ENCODE peak calls at places on chromosomes 5 and 9, in seven cellular contexts. X is neural progenitor cell, I is GM23338, B is GM23248, M is PC-3, J is MM.1S, L is HCT116. C is an unnamed sample.

GRCh38 chr5:89855417-89855816 is 554.1 kb downstream of the CETN3 start:
- DNase-seq in M (no peak), L (no peak), I (no peak), B (no peak), X (no peak), J (no peak), C (no peak)

GRCh38 chr9:123487944-123488343 is 131.9 kb downstream of the CRB2 start:
- DNase-seq in J (no peak), M (no peak), L (no peak), B (no peak), X (peak; percentile 72), I (no peak), C (no peak)

GRCh38 chr9:71763752-71764332 is 4.5 kb downstream of the CEMIP2 start:
- DNase-seq in X (no peak), M (peak; percentile 42), B (peak; percentile 59), I (no peak), L (no peak), J (no peak), C (no peak)

GRCh38 chr5:7251127-7251526 is 144.8 kb upstream of the ADCY2 start:
- DNase-seq in M (no peak), J (no peak), X (no peak), L (no peak), I (no peak), B (no peak), C (no peak)

GRCh38 chr5:179271821-179272325 is 73.4 kb downstream of the ADAMTS2 start:
- DNase-seq in J (no peak), I (no peak), L (no peak), B (no peak), X (no peak), M (no peak), C (no peak)

GRCh38 chr9:4489562-4489918 is 728 bp upstream of the SLC1A1 start:
- DNase-seq in B (peak; percentile 74), L (no peak), J (no peak), M (peak; percentile 43), I (peak; percentile 57), X (peak; percentile 56), C (peak; percentile 35)

GRCh38 chr5:153542536-153542935 is 52.1 kb downstream of the GRIA1 start:
- DNase-seq in M (no peak), X (no peak), L (no peak), J (no peak), I (no peak), B (peak; percentile 33), C (no peak)

GRCh38 chr9:70411141-70411929 is 3.1 kb downstream of the KLF9 start:
- DNase-seq in L (no peak), I (no peak), X (peak; percentile 22), B (peak; percentile 89), M (no peak), J (no peak), C (peak; percentile 37)

GRCh38 chr5:143041461-143041860 is 271.3 kb downstream of the ARHGAP26 start:
- DNase-seq in M (no peak), J (no peak), I (no peak), L (no peak), B (no peak), X (no peak), C (no peak)

GRCh38 chr9:133421615-133422542 is at the start of gene ADAMTS13:
- DNase-seq in M (no peak), B (peak; percentile 30), I (peak; percentile 81), X (peak; percentile 32), J (no peak), L (no peak), C (no peak)

GRCh38 chr9:76180541-76180940 is 213.7 kb downstream of the RFK start:
- DNase-seq in X (peak; percentile 15), I (peak; percentile 14), B (peak; percentile 39), J (no peak), M (no peak), L (peak; percentile 2), C (peak; percentile 56)

GRCh38 chr5:134503088-134503936 is 22.2 kb upstream of the JADE2 start:
- DNase-seq in M (peak; percentile 96), X (no peak), B (peak; percentile 99), L (peak; percentile 77), I (peak; percentile 64), J (peak; percentile 56), C (peak; percentile 83)

GRCh38 chr9:36817160-36817834 is 216.8 kb downstream of the PAX5 start:
- DNase-seq in X (no peak), B (no peak), M (no peak), J (no peak), L (no peak), I (no peak), C (no peak)

GRCh38 chr9:121305269-121305994 is 37.5 kb downstream of the GSN start:
- DNase-seq in M (no peak), B (peak; percentile 56), X (no peak), L (no peak), I (no peak), J (no peak), C (no peak)

GRCh38 chr5:100903036-100903887 is at the start of gene ST8SIA4:
- DNase-seq in M (peak; percentile 85), J (peak; percentile 97), X (peak; percentile 91), I (peak; percentile 91), B (peak; percentile 49), L (no peak), C (peak; percentile 83)

GRCh38 chr5:100900796-100901731 is 2.0 kb downstream of the ST8SIA4 start:
- DNase-seq in I (peak; percentile 88), X (peak; percentile 78), M (peak; percentile 68), L (no peak), J (peak; percentile 94), B (peak; percentile 74), C (peak; percentile 70)

GRCh38 chr5:100901851-100902341 is 1.2 kb downstream of the ST8SIA4 start:
- DNase-seq in I (peak; percentile 2), L (no peak), M (peak; percentile 46), X (peak; percentile 8), J (peak; percentile 83), B (peak; percentile 3), C (peak; percentile 12)

GRCh38 chr5:100904259-100904822 is 1.3 kb upstream of the ST8SIA4 start:
- DNase-seq in X (peak; percentile 31), B (no peak), L (no peak), J (peak; percentile 76), M (no peak), I (peak; percentile 39), C (peak; percentile 17)

DNA sequence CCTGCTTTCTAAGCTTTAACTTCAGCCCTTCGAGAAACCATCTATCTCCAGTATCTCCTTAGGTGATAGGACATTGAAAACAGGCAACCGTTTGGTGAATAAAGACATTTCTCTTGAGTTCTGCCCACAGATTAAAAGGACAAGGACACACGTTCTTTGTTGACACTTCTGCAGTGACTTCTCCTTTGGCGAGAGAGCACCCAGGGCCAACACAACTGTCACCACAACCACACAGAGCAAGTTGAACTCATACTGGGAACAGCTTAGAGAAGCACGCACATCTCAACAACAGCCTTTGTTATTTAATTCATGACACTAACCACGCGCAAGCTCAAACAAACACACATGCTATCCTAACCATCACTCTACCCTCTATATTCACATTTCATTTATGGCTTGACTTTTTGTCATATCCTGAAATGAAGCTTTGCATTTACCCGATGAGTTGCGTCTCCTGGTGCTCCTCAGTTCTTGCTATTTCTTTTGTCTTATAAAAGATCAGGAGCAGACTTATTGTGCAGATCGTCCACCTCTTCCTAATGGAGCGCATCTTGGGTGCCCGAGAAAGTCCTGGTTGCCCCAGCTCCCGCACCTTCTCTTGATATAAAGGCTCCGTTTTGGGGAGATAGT is 561 bp downstream of the ST8SIA4 start:
- DNase-seq in B (peak; percentile 15), J (peak; percentile 45), M (peak; percentile 24), X (peak; percentile 1), I (peak; percentile 61), L (no peak), C (peak; percentile 3)
- TF ChIP-seq EZH2 in B (no peak), J (no peak), M (no peak), X (peak; percentile 53), I (peak; percentile 51), L (no peak), C (no peak)

GRCh38 chr9:114928092-114928491 is 2.3 kb downstream of the TNFSF8 start:
- DNase-seq in X (no peak), B (no peak), M (no peak), J (no peak), I (no peak), L (no peak), C (no peak)

GRCh38 chr9:114931407-114931806 is 1.0 kb upstream of the TNFSF8 start:
- DNase-seq in L (no peak), M (no peak), I (no peak), X (no peak), J (no peak), B (no peak), C (no peak)

GRCh38 chr9:114932502-114932901 is 2.1 kb upstream of the TNFSF8 start:
- DNase-seq in I (no peak), L (no peak), B (no peak), J (no peak), M (no peak), X (no peak), C (no peak)

GRCh38 chr9:114930063-114930812 is at the start of gene TNFSF8:
- DNase-seq in M (no peak), J (no peak), L (no peak), I (no peak), B (no peak), X (no peak), C (no peak)

DNA sequence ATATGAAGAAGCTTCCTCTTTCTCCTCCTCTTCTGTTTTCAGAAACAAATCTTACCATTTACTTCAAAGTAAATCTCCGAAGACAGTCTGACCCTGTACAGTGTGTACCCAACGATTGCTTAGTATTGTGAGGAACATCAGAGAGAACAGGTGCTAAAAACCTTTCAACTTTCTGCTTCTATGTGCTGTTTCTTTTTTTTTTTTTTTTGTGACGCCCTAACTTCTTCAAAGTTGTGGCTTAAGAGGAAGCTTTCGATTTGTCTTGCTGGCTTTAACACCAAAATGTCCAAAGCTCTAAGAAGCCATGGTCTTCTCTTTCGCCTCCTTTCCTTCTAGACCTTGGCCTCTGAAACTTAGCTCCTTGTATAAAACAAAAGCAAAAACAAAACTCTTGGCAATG is 1.2 kb downstream of the TNFSF8 start:
- DNase-seq in M (no peak), J (peak; percentile 70), L (no peak), B (no peak), X (no peak), I (no peak), C (no peak)
- H3K27ac ChIP-seq in M (no peak overlapping the region), J (peak overlapping the region; percentile 15), L (no peak overlapping the region), B (no peak overlapping the region), X (no peak overlapping the region), I (no peak overlapping the region), C (no peak overlapping the region)

GRCh38 chr5:41797672-41798071 is 72.6 kb downstream of the OXCT1 start:
- DNase-seq in I (no peak), L (no peak), J (no peak), M (no peak), B (no peak), X (no peak), C (no peak)

GRCh38 chr5:41796061-41796460 is 74.2 kb downstream of the OXCT1 start:
- DNase-seq in B (no peak), I (no peak), X (no peak), J (no peak), L (no peak), M (no peak), C (no peak)

GRCh38 chr5:41795125-41795524 is 75.1 kb downstream of the OXCT1 start:
- DNase-seq in M (no peak), B (no peak), I (peak; percentile 7), L (no peak), X (no peak), J (no peak), C (no peak)

GRCh38 chr5:41793156-41793770 is 77.0 kb downstream of the OXCT1 start:
- DNase-seq in L (no peak), J (no peak), B (peak; percentile 75), M (peak; percentile 86), I (no peak), X (no peak), C (peak; percentile 49)

GRCh38 chr5:41794478-41794877 is 75.7 kb downstream of the OXCT1 start:
- DNase-seq in X (no peak), B (peak; percentile 96), J (no peak), I (no peak), M (peak; percentile 92), L (peak; percentile 19), C (peak; percentile 68)
- TF ChIP-seq EZH2phosphoT487 in X (no peak), B (peak; percentile 48), J (no peak), I (no peak), M (no peak), L (no peak), C (no peak)

GRCh38 chr5:88684136-88684500 is 198.9 kb downstream of the MEF2C start:
- DNase-seq in J (no peak), I (no peak), L (no peak), M (no peak), B (no peak), X (no peak), C (no peak)
- TF ChIP-seq EZH2 in J (no peak), I (no peak), L (no peak), M (no peak), B (peak; percentile 85), X (peak; percentile 85), C (peak; percentile 75)

C was measured in hepatocyte.